ENCODE peak calls at places on chromosome 22, in ten cellular contexts. One of them, this sample, is unnamed.

GRCh38 chr22:35961480-35961902 is 67.1 kb downstream of the RBFOX2 start:
- DNase-seq in caudate nucleus: peak; percentile 54
- DNase-seq in stimulated activated CD4-positive, alpha-beta T cell treated with anti-CD3 and anti-CD28 coated beads, Interleukin-15, amount 100 ng/mL, for 1 hour: no peak
- DNase-seq in neural progenitor cell: peak; percentile 86
- DNase-seq in lung: peak; percentile 29
- DNase-seq in cardiac muscle cell: peak; percentile 45
- DNase-seq in kidney glomerular epithelial cell: peak; percentile 92
- DNase-seq in head of caudate nucleus: peak; percentile 69
- DNase-seq in CD4-positive, alpha-beta memory T cell: no peak
- DNase-seq in K562: no peak
- DNase-seq in this sample: peak; percentile 97

GRCh38 chr22:24146791-24147353 is 34.4 kb upstream of the SUSD2 start:
- DNase-seq in CD4-positive, alpha-beta memory T cell: no peak
- DNase-seq in head of caudate nucleus: no peak
- DNase-seq in stimulated activated CD4-positive, alpha-beta T cell treated with anti-CD3 and anti-CD28 coated beads, Interleukin-15, amount 100 ng/mL, for 1 hour: no peak
- DNase-seq in cardiac muscle cell: peak; percentile 58
- DNase-seq in neural progenitor cell: peak; percentile 16
- DNase-seq in K562: no peak
- DNase-seq in caudate nucleus: no peak
- DNase-seq in lung: no peak
- DNase-seq in kidney glomerular epithelial cell: peak; percentile 38
- DNase-seq in this sample: no peak

GRCh38 chr22:36194385-36194784 is 7.2 kb downstream of the APOL4 start:
- DNase-seq in stimulated activated CD4-positive, alpha-beta T cell treated with anti-CD3 and anti-CD28 coated beads, Interleukin-15, amount 100 ng/mL, for 1 hour: no peak
- DNase-seq in cardiac muscle cell: no peak
- DNase-seq in CD4-positive, alpha-beta memory T cell: no peak
- DNase-seq in kidney glomerular epithelial cell: no peak
- DNase-seq in caudate nucleus: no peak
- DNase-seq in neural progenitor cell: no peak
- DNase-seq in K562: no peak
- DNase-seq in lung: no peak
- DNase-seq in head of caudate nucleus: no peak
- DNase-seq in this sample: no peak

GRCh38 chr22:37231406-37232139 is 12.5 kb downstream of the RAC2 start:
- DNase-seq in cardiac muscle cell: no peak
- DNase-seq in stimulated activated CD4-positive, alpha-beta T cell treated with anti-CD3 and anti-CD28 coated beads, Interleukin-15, amount 100 ng/mL, for 1 hour: no peak
- DNase-seq in lung: no peak
- DNase-seq in head of caudate nucleus: no peak
- DNase-seq in K562: no peak
- DNase-seq in CD4-positive, alpha-beta memory T cell: no peak
- DNase-seq in caudate nucleus: no peak
- DNase-seq in kidney glomerular epithelial cell: no peak
- DNase-seq in neural progenitor cell: no peak
- DNase-seq in this sample: no peak

GRCh38 chr22:44154431-44154942 is 26.2 kb upstream of the PARVG start:
- DNase-seq in caudate nucleus: no peak
- DNase-seq in lung: no peak
- DNase-seq in neural progenitor cell: no peak
- DNase-seq in K562: no peak
- DNase-seq in kidney glomerular epithelial cell: peak; percentile 79
- DNase-seq in stimulated activated CD4-positive, alpha-beta T cell treated with anti-CD3 and anti-CD28 coated beads, Interleukin-15, amount 100 ng/mL, for 1 hour: no peak
- DNase-seq in cardiac muscle cell: no peak
- DNase-seq in CD4-positive, alpha-beta memory T cell: no peak
- DNase-seq in head of caudate nucleus: no peak
- DNase-seq in this sample: no peak

GRCh38 chr22:49582171-49582570 is 245.5 kb downstream of the BRD1 start:
- DNase-seq in neural progenitor cell: no peak
- DNase-seq in caudate nucleus: peak; percentile 41
- DNase-seq in K562: no peak
- DNase-seq in lung: no peak
- DNase-seq in kidney glomerular epithelial cell: no peak
- DNase-seq in head of caudate nucleus: peak; percentile 64
- DNase-seq in stimulated activated CD4-positive, alpha-beta T cell treated with anti-CD3 and anti-CD28 coated beads, Interleukin-15, amount 100 ng/mL, for 1 hour: no peak
- DNase-seq in CD4-positive, alpha-beta memory T cell: no peak
- DNase-seq in cardiac muscle cell: no peak
- DNase-seq in this sample: no peak

GRCh38 chr22:39142088-39142667 is 10.3 kb downstream of the CBX7 start:
- DNase-seq in kidney glomerular epithelial cell: no peak
- DNase-seq in lung: no peak
- DNase-seq in stimulated activated CD4-positive, alpha-beta T cell treated with anti-CD3 and anti-CD28 coated beads, Interleukin-15, amount 100 ng/mL, for 1 hour: no peak
- DNase-seq in caudate nucleus: no peak
- DNase-seq in K562: no peak
- DNase-seq in neural progenitor cell: no peak
- DNase-seq in CD4-positive, alpha-beta memory T cell: no peak
- DNase-seq in cardiac muscle cell: no peak
- DNase-seq in head of caudate nucleus: no peak
- DNase-seq in this sample: no peak

GRCh38 chr22:20607157-20607907 is 99.9 kb downstream of the MED15 start:
- DNase-seq in head of caudate nucleus: no peak
- DNase-seq in cardiac muscle cell: peak; percentile 14
- DNase-seq in K562: no peak
- DNase-seq in lung: no peak
- DNase-seq in CD4-positive, alpha-beta memory T cell: no peak
- DNase-seq in stimulated activated CD4-positive, alpha-beta T cell treated with anti-CD3 and anti-CD28 coated beads, Interleukin-15, amount 100 ng/mL, for 1 hour: no peak
- DNase-seq in caudate nucleus: no peak
- DNase-seq in neural progenitor cell: peak; percentile 29
- DNase-seq in kidney glomerular epithelial cell: no peak
- DNase-seq in this sample: no peak

GRCh38 chr22:49146511-49146910 is 681.2 kb downstream of the BRD1 start:
- DNase-seq in caudate nucleus: no peak
- DNase-seq in head of caudate nucleus: no peak
- DNase-seq in kidney glomerular epithelial cell: no peak
- DNase-seq in stimulated activated CD4-positive, alpha-beta T cell treated with anti-CD3 and anti-CD28 coated beads, Interleukin-15, amount 100 ng/mL, for 1 hour: no peak
- DNase-seq in lung: no peak
- DNase-seq in CD4-positive, alpha-beta memory T cell: no peak
- DNase-seq in cardiac muscle cell: no peak
- DNase-seq in neural progenitor cell: no peak
- DNase-seq in K562: no peak
- DNase-seq in this sample: no peak

GRCh38 chr22:36204641-36205032 is 3.0 kb upstream of the APOL4 start:
- DNase-seq in caudate nucleus: no peak
- DNase-seq in K562: no peak
- DNase-seq in CD4-positive, alpha-beta memory T cell: no peak
- DNase-seq in stimulated activated CD4-positive, alpha-beta T cell treated with anti-CD3 and anti-CD28 coated beads, Interleukin-15, amount 100 ng/mL, for 1 hour: no peak
- DNase-seq in neural progenitor cell: no peak
- DNase-seq in head of caudate nucleus: no peak
- DNase-seq in cardiac muscle cell: peak; percentile 15
- DNase-seq in kidney glomerular epithelial cell: no peak
- DNase-seq in lung: no peak
- DNase-seq in this sample: no peak

GRCh38 chr22:20526628-20527355 is 19.4 kb downstream of the MED15 start:
- DNase-seq in kidney glomerular epithelial cell: peak; percentile 85
- DNase-seq in K562: peak; percentile 60
- DNase-seq in lung: no peak
- DNase-seq in head of caudate nucleus: no peak
- DNase-seq in neural progenitor cell: no peak
- DNase-seq in CD4-positive, alpha-beta memory T cell: no peak
- DNase-seq in caudate nucleus: no peak
- DNase-seq in cardiac muscle cell: no peak
- DNase-seq in stimulated activated CD4-positive, alpha-beta T cell treated with anti-CD3 and anti-CD28 coated beads, Interleukin-15, amount 100 ng/mL, for 1 hour: no peak
- DNase-seq in this sample: no peak

GRCh38 chr22:19105867-19106802 is 16.1 kb downstream of the DGCR2 start:
- DNase-seq in head of caudate nucleus: no peak
- DNase-seq in K562: peak; percentile 63
- DNase-seq in kidney glomerular epithelial cell: no peak
- DNase-seq in caudate nucleus: no peak
- DNase-seq in lung: no peak
- DNase-seq in neural progenitor cell: peak; percentile 47
- DNase-seq in cardiac muscle cell: no peak
- DNase-seq in stimulated activated CD4-positive, alpha-beta T cell treated with anti-CD3 and anti-CD28 coated beads, Interleukin-15, amount 100 ng/mL, for 1 hour: peak; percentile 30
- DNase-seq in CD4-positive, alpha-beta memory T cell: peak; percentile 46
- DNase-seq in this sample: no peak

GRCh38 chr22:47613606-47614350 is 851.3 kb downstream of the TBC1D22A start:
- DNase-seq in cardiac muscle cell: no peak
- DNase-seq in caudate nucleus: no peak
- DNase-seq in stimulated activated CD4-positive, alpha-beta T cell treated with anti-CD3 and anti-CD28 coated beads, Interleukin-15, amount 100 ng/mL, for 1 hour: no peak
- DNase-seq in kidney glomerular epithelial cell: no peak
- DNase-seq in CD4-positive, alpha-beta memory T cell: no peak
- DNase-seq in neural progenitor cell: no peak
- DNase-seq in head of caudate nucleus: no peak
- DNase-seq in lung: no peak
- DNase-seq in K562: no peak
- DNase-seq in this sample: no peak

GRCh38 chr22:24938741-24939341 is 7.7 kb downstream of the LHFPL7 start:
- DNase-seq in neural progenitor cell: peak; percentile 82
- DNase-seq in CD4-positive, alpha-beta memory T cell: peak; percentile 39
- DNase-seq in kidney glomerular epithelial cell: peak; percentile 8
- DNase-seq in head of caudate nucleus: no peak
- DNase-seq in stimulated activated CD4-positive, alpha-beta T cell treated with anti-CD3 and anti-CD28 coated beads, Interleukin-15, amount 100 ng/mL, for 1 hour: no peak
- DNase-seq in cardiac muscle cell: peak; percentile 72
- DNase-seq in lung: no peak
- DNase-seq in K562: peak; percentile 33
- DNase-seq in caudate nucleus: no peak
- DNase-seq in this sample: no peak

GRCh38 chr22:20562607-20563463 is 55.4 kb downstream of the MED15 start:
- DNase-seq in cardiac muscle cell: no peak
- DNase-seq in CD4-positive, alpha-beta memory T cell: no peak
- DNase-seq in neural progenitor cell: no peak
- DNase-seq in caudate nucleus: no peak
- DNase-seq in lung: no peak
- DNase-seq in stimulated activated CD4-positive, alpha-beta T cell treated with anti-CD3 and anti-CD28 coated beads, Interleukin-15, amount 100 ng/mL, for 1 hour: no peak
- DNase-seq in head of caudate nucleus: no peak
- DNase-seq in kidney glomerular epithelial cell: no peak
- DNase-seq in K562: no peak
- DNase-seq in this sample: no peak

GRCh38 chr22:19325296-19325950 is 33.9 kb upstream of the CLTCL1 start:
- DNase-seq in CD4-positive, alpha-beta memory T cell: no peak
- DNase-seq in caudate nucleus: no peak
- DNase-seq in lung: no peak
- DNase-seq in cardiac muscle cell: no peak
- DNase-seq in head of caudate nucleus: no peak
- DNase-seq in kidney glomerular epithelial cell: no peak
- DNase-seq in K562: no peak
- DNase-seq in stimulated activated CD4-positive, alpha-beta T cell treated with anti-CD3 and anti-CD28 coated beads, Interleukin-15, amount 100 ng/mL, for 1 hour: no peak
- DNase-seq in neural progenitor cell: no peak
- DNase-seq in this sample: no peak

GRCh38 chr22:43884600-43885318 is 7.1 kb downstream of the PNPLA5 start:
- DNase-seq in K562: peak; percentile 72
- DNase-seq in CD4-positive, alpha-beta memory T cell: peak; percentile 17
- DNase-seq in cardiac muscle cell: peak; percentile 68
- DNase-seq in neural progenitor cell: peak; percentile 77
- DNase-seq in head of caudate nucleus: peak; percentile 56
- DNase-seq in caudate nucleus: peak; percentile 19
- DNase-seq in stimulated activated CD4-positive, alpha-beta T cell treated with anti-CD3 and anti-CD28 coated beads, Interleukin-15, amount 100 ng/mL, for 1 hour: no peak
- DNase-seq in kidney glomerular epithelial cell: no peak
- DNase-seq in lung: peak; percentile 48
- DNase-seq in this sample: no peak

GRCh38 chr22:21712751-21713427 is 22.7 kb downstream of the YPEL1 start:
- DNase-seq in neural progenitor cell: peak; percentile 80
- DNase-seq in head of caudate nucleus: peak; percentile 78
- DNase-seq in cardiac muscle cell: peak; percentile 86
- DNase-seq in lung: peak; percentile 74
- DNase-seq in CD4-positive, alpha-beta memory T cell: peak; percentile 57
- DNase-seq in stimulated activated CD4-positive, alpha-beta T cell treated with anti-CD3 and anti-CD28 coated beads, Interleukin-15, amount 100 ng/mL, for 1 hour: peak; percentile 32
- DNase-seq in caudate nucleus: peak; percentile 25
- DNase-seq in K562: peak; percentile 99
- DNase-seq in kidney glomerular epithelial cell: peak; percentile 75
- DNase-seq in this sample: no peak

GRCh38 chr22:36465232-36466021 is 16.0 kb downstream of the TXN2 start:
- DNase-seq in lung: peak; percentile 78
- DNase-seq in kidney glomerular epithelial cell: peak; percentile 99
- DNase-seq in cardiac muscle cell: no peak
- DNase-seq in CD4-positive, alpha-beta memory T cell: no peak
- DNase-seq in stimulated activated CD4-positive, alpha-beta T cell treated with anti-CD3 and anti-CD28 coated beads, Interleukin-15, amount 100 ng/mL, for 1 hour: no peak
- DNase-seq in neural progenitor cell: no peak
- DNase-seq in caudate nucleus: no peak
- DNase-seq in head of caudate nucleus: peak; percentile 67
- DNase-seq in K562: no peak
- DNase-seq in this sample: no peak

GRCh38 chr22:50576070-50576469 is 2.2 kb downstream of the CPT1B start:
- DNase-seq in head of caudate nucleus: no peak
- DNase-seq in lung: no peak
- DNase-seq in K562: peak; percentile 34
- DNase-seq in neural progenitor cell: peak; percentile 61
- DNase-seq in CD4-positive, alpha-beta memory T cell: no peak
- DNase-seq in cardiac muscle cell: peak; percentile 60
- DNase-seq in stimulated activated CD4-positive, alpha-beta T cell treated with anti-CD3 and anti-CD28 coated beads, Interleukin-15, amount 100 ng/mL, for 1 hour: no peak
- DNase-seq in caudate nucleus: no peak
- DNase-seq in kidney glomerular epithelial cell: peak; percentile 70
- DNase-seq in this sample: no peak

GRCh38 chr22:17172172-17172833 is 13.2 kb upstream of the HDHD5 start:
- DNase-seq in cardiac muscle cell: peak; percentile 64
- DNase-seq in K562: no peak
- DNase-seq in stimulated activated CD4-positive, alpha-beta T cell treated with anti-CD3 and anti-CD28 coated beads, Interleukin-15, amount 100 ng/mL, for 1 hour: no peak
- DNase-seq in head of caudate nucleus: peak; percentile 21
- DNase-seq in lung: peak; percentile 38
- DNase-seq in caudate nucleus: no peak
- DNase-seq in kidney glomerular epithelial cell: no peak
- DNase-seq in neural progenitor cell: no peak
- DNase-seq in CD4-positive, alpha-beta memory T cell: no peak
- DNase-seq in this sample: no peak

GRCh38 chr22:19535001-19535400 is 10.8 kb upstream of the CLDN5 start:
- DNase-seq in cardiac muscle cell: no peak
- DNase-seq in K562: no peak
- DNase-seq in kidney glomerular epithelial cell: no peak
- DNase-seq in CD4-positive, alpha-beta memory T cell: no peak
- DNase-seq in lung: no peak
- DNase-seq in neural progenitor cell: no peak
- DNase-seq in head of caudate nucleus: no peak
- DNase-seq in caudate nucleus: no peak
- DNase-seq in stimulated activated CD4-positive, alpha-beta T cell treated with anti-CD3 and anti-CD28 coated beads, Interleukin-15, amount 100 ng/mL, for 1 hour: no peak
- DNase-seq in this sample: no peak

GRCh38 chr22:23847991-23848864 is 9.4 kb upstream of the DERL3 start:
- DNase-seq in stimulated activated CD4-positive, alpha-beta T cell treated with anti-CD3 and anti-CD28 coated beads, Interleukin-15, amount 100 ng/mL, for 1 hour: no peak
- DNase-seq in CD4-positive, alpha-beta memory T cell: no peak
- DNase-seq in neural progenitor cell: peak; percentile 73
- DNase-seq in kidney glomerular epithelial cell: no peak
- DNase-seq in head of caudate nucleus: no peak
- DNase-seq in caudate nucleus: no peak
- DNase-seq in cardiac muscle cell: peak; percentile 51
- DNase-seq in lung: no peak
- DNase-seq in K562: no peak
- DNase-seq in this sample: no peak

GRCh38 chr22:43990044-43990443 is 34.1 kb upstream of the PARVB start:
- DNase-seq in CD4-positive, alpha-beta memory T cell: no peak
- DNase-seq in stimulated activated CD4-positive, alpha-beta T cell treated with anti-CD3 and anti-CD28 coated beads, Interleukin-15, amount 100 ng/mL, for 1 hour: no peak
- DNase-seq in K562: no peak
- DNase-seq in head of caudate nucleus: no peak
- DNase-seq in neural progenitor cell: no peak
- DNase-seq in lung: no peak
- DNase-seq in kidney glomerular epithelial cell: no peak
- DNase-seq in cardiac muscle cell: no peak
- DNase-seq in caudate nucleus: no peak
- DNase-seq in this sample: no peak

GRCh38 chr22:24435861-24436351 is 8.5 kb downstream of the ADORA2A start:
- DNase-seq in kidney glomerular epithelial cell: no peak
- DNase-seq in cardiac muscle cell: no peak
- DNase-seq in head of caudate nucleus: no peak
- DNase-seq in caudate nucleus: no peak
- DNase-seq in neural progenitor cell: no peak
- DNase-seq in stimulated activated CD4-positive, alpha-beta T cell treated with anti-CD3 and anti-CD28 coated beads, Interleukin-15, amount 100 ng/mL, for 1 hour: no peak
- DNase-seq in CD4-positive, alpha-beta memory T cell: no peak
- DNase-seq in lung: no peak
- DNase-seq in K562: no peak
- DNase-seq in this sample: no peak

GRCh38 chr22:30079952-30080533 is at the start of gene HORMAD2:
- DNase-seq in head of caudate nucleus: peak; percentile 72
- DNase-seq in K562: no peak
- DNase-seq in CD4-positive, alpha-beta memory T cell: no peak
- DNase-seq in neural progenitor cell: peak; percentile 96
- DNase-seq in caudate nucleus: peak; percentile 45
- DNase-seq in lung: peak; percentile 52
- DNase-seq in stimulated activated CD4-positive, alpha-beta T cell treated with anti-CD3 and anti-CD28 coated beads, Interleukin-15, amount 100 ng/mL, for 1 hour: no peak
- DNase-seq in kidney glomerular epithelial cell: no peak
- DNase-seq in cardiac muscle cell: peak; percentile 24
- DNase-seq in this sample: peak; percentile 72

GRCh38 chr22:17337639-17338038 is 31.6 kb upstream of the CECR2 start:
- DNase-seq in stimulated activated CD4-positive, alpha-beta T cell treated with anti-CD3 and anti-CD28 coated beads, Interleukin-15, amount 100 ng/mL, for 1 hour: no peak
- DNase-seq in K562: peak; percentile 5
- DNase-seq in head of caudate nucleus: no peak
- DNase-seq in kidney glomerular epithelial cell: no peak
- DNase-seq in caudate nucleus: no peak
- DNase-seq in CD4-positive, alpha-beta memory T cell: no peak
- DNase-seq in neural progenitor cell: no peak
- DNase-seq in cardiac muscle cell: no peak
- DNase-seq in lung: no peak
- DNase-seq in this sample: no peak

GRCh38 chr22:20509344-20510047 is 2.1 kb downstream of the MED15 start:
- DNase-seq in lung: peak; percentile 84
- DNase-seq in CD4-positive, alpha-beta memory T cell: peak; percentile 47
- DNase-seq in neural progenitor cell: peak; percentile 49
- DNase-seq in head of caudate nucleus: peak; percentile 44
- DNase-seq in K562: peak; percentile 87
- DNase-seq in caudate nucleus: no peak
- DNase-seq in stimulated activated CD4-positive, alpha-beta T cell treated with anti-CD3 and anti-CD28 coated beads, Interleukin-15, amount 100 ng/mL, for 1 hour: no peak
- DNase-seq in kidney glomerular epithelial cell: peak; percentile 92
- DNase-seq in cardiac muscle cell: peak; percentile 70
- DNase-seq in this sample: no peak